ENCODE peak calls at places on chromosomes 2 and 18, in four cellular contexts. J is heart right ventricle, M is mesendoderm, Q is PC-9. L is an unnamed sample.
A peak's percentile ranks its signal among the peaks of the same experiment; 100 is the strongest.

GRCh38 chr2:123154195-123154594 is 870.9 kb upstream of the CNTNAP5 start:
- DNase-seq in J (no peak), M (no peak), Q (no peak), L (no peak)

GRCh38 chr2:236240228-236240990 is 23.8 kb downstream of the ASB18 start:
- DNase-seq in J (peak; percentile 51), M (peak; percentile 69), Q (peak; percentile 91), L (peak; percentile 43)

GRCh38 chr2:132438650-132439030 is 22.0 kb downstream of the GPR39 start:
- DNase-seq in J (no peak), M (peak; percentile 58), Q (peak; percentile 78), L (no peak)

GRCh38 chr2:120984452-120985173 is 248.9 kb downstream of the GLI2 start:
- DNase-seq in J (no peak), M (no peak), Q (no peak), L (no peak)

GRCh38 chr18:31401156-31402025 is 24.8 kb downstream of the DSG4 start:
- DNase-seq in J (no peak), M (no peak), Q (no peak), L (peak; percentile 31)

GRCh38 chr2:6562762-6563161 is 302.9 kb downstream of the CMPK2 start:
- DNase-seq in J (no peak), M (no peak), Q (no peak), L (no peak)

GRCh38 chr2:166365239-166365638 is 10.5 kb downstream of the SCN9A start:
- DNase-seq in J (no peak), M (no peak), Q (no peak), L (no peak)

GRCh38 chr2:4358855-4359254 is 655.5 kb downstream of the DCDC2C start:
- DNase-seq in J (no peak), M (no peak), Q (no peak), L (no peak)

GRCh38 chr2:109162999-109163398 is 34.0 kb downstream of the SH3RF3 start:
- DNase-seq in J (peak; percentile 59), M (no peak), Q (no peak), L (peak; percentile 22)

GRCh38 chr2:62787381-62787780 is 81.9 kb downstream of the EHBP1 start:
- DNase-seq in J (no peak), M (peak; percentile 25), Q (no peak), L (no peak)

GRCh38 chr2:84996909-84997308 is 25.9 kb downstream of the KCMF1 start:
- DNase-seq in J (no peak), M (no peak), Q (no peak), L (no peak)

GRCh38 chr2:31337860-31338259 is 76.7 kb downstream of the XDH start:
- DNase-seq in J (no peak), M (no peak), Q (no peak), L (no peak)

GRCh38 chr2:203636896-203637818 is 69.3 kb upstream of the CD28 start:
- DNase-seq in J (no peak), M (no peak), Q (no peak), L (no peak)

GRCh38 chr18:40698129-40698528 is 1256.9 kb upstream of the PIK3C3 start:
- DNase-seq in J (no peak), M (no peak), Q (no peak), L (no peak)

GRCh38 chr18:40692871-40693270 is 1262.2 kb upstream of the PIK3C3 start:
- DNase-seq in J (no peak), M (no peak), Q (no peak), L (no peak)

GRCh38 chr18:40690062-40690461 is 1265.0 kb upstream of the PIK3C3 start:
- DNase-seq in J (no peak), M (no peak), Q (no peak), L (no peak)

DNA sequence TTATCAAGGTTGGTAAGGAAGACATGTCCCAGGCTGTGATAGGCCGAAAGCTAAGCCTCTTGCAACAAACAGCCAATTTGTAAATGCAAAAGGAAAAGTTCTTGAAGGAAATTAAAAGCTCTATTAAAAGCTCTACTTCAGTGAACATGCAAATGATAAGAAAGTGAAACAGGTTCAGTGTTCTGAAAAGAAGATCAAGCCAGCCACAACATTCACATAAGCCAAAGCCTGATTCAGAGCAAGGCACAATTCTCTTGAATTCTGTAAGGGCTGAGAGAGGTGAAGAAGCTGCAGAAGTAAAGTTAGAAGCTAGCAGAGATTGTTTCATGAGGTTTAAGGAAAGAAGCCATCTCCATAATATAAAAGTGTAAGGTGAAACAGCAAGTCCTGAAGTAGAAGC is 1259.5 kb upstream of the PIK3C3 start:
- DNase-seq in J (no peak), M (no peak), Q (no peak), L (no peak)
- H3K27ac ChIP-seq in J (no peak overlapping the region), M (no peak overlapping the region), Q (no peak overlapping the region), L (no peak overlapping the region)

GRCh38 chr2:58428286-58428552 is 187.1 kb upstream of the FANCL start:
- DNase-seq in J (no peak), M (no peak), Q (peak; percentile 14), L (peak; percentile 13)
- H3K27ac ChIP-seq in J (no peak overlapping the region), M (peak overlapping the region; percentile 96), Q (no peak overlapping the region), L (no peak overlapping the region)

GRCh38 chr2:219415580-219416232 is 2.5 kb upstream of the DES start:
- DNase-seq in J (no peak), M (no peak), Q (no peak), L (no peak)

GRCh38 chr2:219417374-219417773 is 803 bp upstream of the DES start:
- DNase-seq in J (peak; percentile 58), M (no peak), Q (no peak), L (no peak)

GRCh38 chr2:219416938-219417337 is 1.2 kb upstream of the DES start:
- DNase-seq in J (no peak), M (no peak), Q (no peak), L (no peak)

GRCh38 chr2:219414857-219415256 is 3.3 kb upstream of the DES start:
- DNase-seq in J (no peak), M (no peak), Q (no peak), L (no peak)

GRCh38 chr2:219416233-219416598 is 2.0 kb upstream of the DES start:
- DNase-seq in J (no peak), M (no peak), Q (no peak), L (no peak)
- H3K27ac ChIP-seq in J (peak overlapping the region; percentile 82), M (no peak overlapping the region), Q (no peak overlapping the region), L (no peak overlapping the region)

GRCh38 chr2:17311771-17312511 is 206.3 kb downstream of the RAD51AP2 start:
- DNase-seq in J (no peak), M (no peak), Q (no peak), L (no peak)
- H3K27ac ChIP-seq in J (no peak overlapping the region), M (no peak overlapping the region), Q (no peak overlapping the region), L (no peak overlapping the region)

GRCh38 chr2:43323810-43324588 is 97.6 kb upstream of the ZFP36L2 start:
- DNase-seq in J (peak; percentile 42), M (peak; percentile 59), Q (no peak), L (peak; percentile 56)

GRCh38 chr2:43325448-43325811 is 99.0 kb upstream of the ZFP36L2 start:
- DNase-seq in J (no peak), M (no peak), Q (no peak), L (no peak)

GRCh38 chr2:43326116-43326825 is 99.9 kb upstream of the ZFP36L2 start:
- DNase-seq in J (no peak), M (no peak), Q (no peak), L (no peak)

GRCh38 chr2:43327119-43327518 is 100.7 kb upstream of the ZFP36L2 start:
- DNase-seq in J (no peak), M (no peak), Q (no peak), L (no peak)

DNA sequence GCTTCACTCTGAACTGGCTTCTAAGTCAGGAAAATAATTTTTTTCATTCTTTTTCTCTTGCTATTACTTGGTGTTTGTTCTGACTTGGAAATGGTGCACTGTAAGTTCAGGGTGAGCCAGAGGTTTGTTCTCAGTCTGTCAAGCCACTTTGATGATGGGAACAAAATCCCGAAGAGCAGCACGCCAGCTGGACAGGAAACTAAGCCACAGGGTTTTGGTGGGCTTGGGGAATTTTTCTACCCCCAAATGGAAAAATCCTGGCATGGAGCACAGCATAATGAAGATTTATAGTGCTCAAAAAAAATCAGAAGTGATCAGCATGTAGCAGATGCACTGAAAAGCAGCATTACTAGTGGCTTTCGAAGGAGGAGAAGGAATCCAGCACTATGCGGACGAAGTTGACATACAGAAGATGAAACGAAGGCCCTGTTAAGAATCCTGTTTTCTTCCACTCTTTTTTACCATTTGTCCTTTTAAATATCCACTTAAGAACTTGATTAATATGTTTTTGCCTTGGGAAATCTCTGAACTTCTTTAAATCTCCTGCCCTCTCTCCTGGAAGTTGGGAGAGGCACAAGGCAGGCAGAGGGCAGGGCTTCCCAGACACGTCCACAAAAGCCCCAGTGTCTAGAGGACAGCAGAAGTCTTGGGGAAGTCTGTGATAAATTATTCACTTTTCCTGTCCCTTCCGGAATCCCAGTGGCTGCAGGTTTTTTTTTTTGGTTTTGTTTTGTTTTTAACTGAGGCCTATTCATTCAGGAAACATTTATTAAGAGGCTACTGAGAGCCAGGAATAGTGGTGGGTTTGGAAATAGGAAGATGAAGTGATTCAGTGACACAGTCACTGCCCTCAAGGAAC is 98.4 kb upstream of the ZFP36L2 start:
- DNase-seq in J (no peak), M (no peak), Q (no peak), L (no peak)
- H3K27ac ChIP-seq in J (peak overlapping the region; percentile 75), M (no peak overlapping the region), Q (no peak overlapping the region), L (no peak overlapping the region)

GRCh38 chr2:48098539-48098938 is 192.2 kb upstream of the FBXO11 start:
- DNase-seq in J (no peak), M (no peak), Q (no peak), L (no peak)
- H3K27ac ChIP-seq in J (no peak overlapping the region), M (no peak overlapping the region), Q (no peak overlapping the region), L (no peak overlapping the region)